ENCODE peak calls at places on chromosomes 3 and 15, in five cellular contexts. R, E, M, G and Y are unnamed samples.

GRCh38 chr3:175951047-175951694 is 1092.0 kb downstream of the NAALADL2 start:
- DNase-seq in M (no peak), R (peak), G (no peak), E (no peak), Y (no peak)

GRCh38 chr15:95111969-95112368 is 880.6 kb downstream of the MCTP2 start:
- DNase-seq in R (no peak), G (no peak), E (no peak), M (no peak), Y (no peak)

GRCh38 chr3:10374311-10374710 is 53.4 kb upstream of the SEC13 start:
- DNase-seq in E (no peak), G (no peak), M (no peak), R (no peak), Y (no peak)

GRCh38 chr3:171753025-171753472 is 57.2 kb downstream of the PLD1 start:
- DNase-seq in E (no peak), G (no peak), M (no peak), R (no peak), Y (peak)

GRCh38 chr3:58271901-58272501 is 34.0 kb upstream of the RPP14 start:
- DNase-seq in M (peak), E (no peak), R (peak), G (no peak), Y (no peak)

GRCh38 chr3:37074178-37074577 is 80.9 kb downstream of the MLH1 start:
- DNase-seq in E (no peak), M (no peak), G (no peak), R (peak), Y (no peak)

GRCh38 chr3:32421991-32422859 is 30.6 kb downstream of the CMTM7 start:
- DNase-seq in E (peak), M (peak), R (peak), G (no peak), Y (no peak)

GRCh38 chr15:28994142-28994829 is 108.5 kb downstream of the APBA2 start:
- DNase-seq in R (no peak), M (no peak), G (no peak), E (no peak), Y (no peak)

GRCh38 chr3:175741951-175742350 is 882.8 kb downstream of the NAALADL2 start:
- DNase-seq in E (no peak), G (no peak), M (no peak), R (peak), Y (no peak)

GRCh38 chr15:45337224-45337623 is 41.1 kb downstream of the GATM start:
- DNase-seq in E (no peak), G (no peak), R (no peak), M (no peak), Y (no peak)

GRCh38 chr15:72271895-72272212 is 500 bp downstream of the PARP6 start:
- DNase-seq in E (no peak), G (no peak), M (no peak), R (peak), Y (no peak)

GRCh38 chr3:134373278-134373941 is 837 bp downstream of the AMOTL2 start:
- DNase-seq in G (no peak), R (peak), M (peak), E (peak), Y (no peak)

GRCh38 chr15:33045066-33045810 is 149.3 kb downstream of the FMN1 start:
- DNase-seq in G (no peak), R (no peak), E (no peak), M (no peak), Y (no peak)

GRCh38 chr15:41018534-41018933 is 65.3 kb downstream of the CHAC1 start:
- DNase-seq in M (peak), G (no peak), E (no peak), R (peak), Y (peak)

GRCh38 chr15:69060041-69060481 is 45.6 kb downstream of the NOX5 start:
- DNase-seq in G (no peak), E (no peak), R (no peak), M (no peak), Y (peak)

GRCh38 chr3:13621381-13622221 is 72.7 kb downstream of the FBLN2 start:
- DNase-seq in M (no peak), E (no peak), R (no peak), G (peak), Y (no peak)

GRCh38 chr3:152229692-152230091 is 39.0 kb upstream of the MBNL1 start:
- DNase-seq in M (no peak), G (no peak), R (no peak), E (no peak), Y (peak)

GRCh38 chr3:48564022-48564421 is 441 bp upstream of the UCN2 start:
- DNase-seq in E (no peak), M (peak), G (no peak), R (peak), Y (peak)

GRCh38 chr3:156449712-156450574 is 105.0 kb downstream of the SSR3 start:
- DNase-seq in G (no peak), M (peak), E (no peak), R (peak), Y (peak)

GRCh38 chr15:59349715-59350420 is 22.8 kb downstream of the MYO1E start:
- DNase-seq in E (peak), M (peak), R (peak), G (no peak), Y (no peak)

GRCh38 chr3:37985637-37986320 is 4.8 kb upstream of the VILL start:
- DNase-seq in R (peak), E (no peak), M (no peak), G (no peak), Y (no peak)

GRCh38 chr3:146517684-146518435 is 26.5 kb downstream of the PLSCR1 start:
- DNase-seq in G (no peak), E (no peak), M (no peak), R (no peak), Y (peak)

GRCh38 chr3:126118591-126118990 is 34.7 kb upstream of the SLC41A3 start:
- DNase-seq in E (no peak), M (no peak), G (no peak), R (no peak), Y (no peak)

GRCh38 chr3:62667714-62668113 is 207.5 kb downstream of the CADPS start:
- DNase-seq in R (no peak), E (no peak), G (no peak), M (no peak), Y (no peak)

GRCh38 chr3:183252973-183253363 is at the start of gene B3GNT5:
- DNase-seq in G (peak), E (no peak), M (peak), R (no peak), Y (no peak)

GRCh38 chr15:78715930-78716329 is 74.9 kb upstream of the CHRNB4 start:
- DNase-seq in M (no peak), G (no peak), E (no peak), R (peak), Y (no peak)

GRCh38 chr15:33735637-33736247 is 232.6 kb upstream of the CHRM5 start:
- DNase-seq in M (peak), E (no peak), G (peak), R (peak), Y (peak)

GRCh38 chr15:68885070-68885469 is 45.3 kb upstream of the SPESP1 start:
- DNase-seq in G (no peak), R (peak), M (no peak), E (no peak), Y (no peak)

GRCh38 chr3:150460484-150460883 is 52.4 kb downstream of the TSC22D2 start:
- DNase-seq in G (no peak), R (no peak), M (no peak), E (no peak), Y (no peak)

GRCh38 chr3:144185291-144185690 is 213.7 kb downstream of the DIPK2A start:
- DNase-seq in M (no peak), G (no peak), E (no peak), R (peak), Y (no peak)